ENCODE peak calls at places on chromosomes 7 and 10, in four cellular contexts. F is H9, P is H1, Y is IMR-90. T is an unnamed sample.

GRCh38 chr10:117537436-117537903 is 5.1 kb upstream of the EMX2 start:
- DNase-seq in P (no peak), F (peak; percentile 48), Y (no peak), T (peak; percentile 29)

GRCh38 chr10:3090914-3091313 is 23.6 kb downstream of the PFKP start:
- DNase-seq in Y (peak; percentile 57), F (no peak), P (no peak), T (peak; percentile 89)

GRCh38 chr7:158648168-158648567 is 56.4 kb downstream of the NCAPG2 start:
- DNase-seq in Y (no peak), F (no peak), P (no peak), T (no peak)

GRCh38 chr7:157518514-157519175 is 181.8 kb downstream of the DNAJB6 start:
- DNase-seq in Y (no peak), F (no peak), P (no peak), T (no peak)

GRCh38 chr10:29619273-29619672 is 15.5 kb downstream of the SVIL start:
- DNase-seq in P (no peak), Y (peak; percentile 83), F (no peak), T (peak; percentile 20)

GRCh38 chr7:116162992-116163391 is 47.3 kb upstream of the TES start:
- DNase-seq in P (no peak), Y (no peak), F (no peak), T (no peak)

GRCh38 chr7:22864855-22865606 is 42.4 kb upstream of the TOMM7 start:
- DNase-seq in Y (no peak), P (no peak), F (peak; percentile 56), T (peak; percentile 48)

GRCh38 chr7:123732413-123733091 is 16.3 kb downstream of the WASL start:
- DNase-seq in F (no peak), P (no peak), Y (no peak), T (no peak)

GRCh38 chr7:81447351-81447952 is 322.4 kb downstream of the HGF start:
- DNase-seq in F (no peak), Y (peak; percentile 70), P (no peak), T (peak; percentile 69)

GRCh38 chr7:75762350-75762917 is 9.6 kb downstream of the CCL26 start:
- DNase-seq in Y (peak; percentile 77), P (no peak), F (no peak), T (peak; percentile 79)

GRCh38 chr7:75758491-75758890 is 13.5 kb downstream of the CCL26 start:
- DNase-seq in Y (peak; percentile 23), F (no peak), P (no peak), T (no peak)

GRCh38 chr7:75757298-75757676 is 14.7 kb downstream of the CCL26 start:
- DNase-seq in F (no peak), Y (no peak), P (no peak), T (no peak)

GRCh38 chr7:75757860-75758259 is 14.2 kb downstream of the CCL26 start:
- DNase-seq in F (no peak), Y (no peak), P (no peak), T (no peak)

GRCh38 chr7:75756340-75757297 is 15.4 kb downstream of the CCL26 start:
- DNase-seq in P (no peak), F (no peak), Y (peak; percentile 53), T (peak; percentile 53)
- H3K56ac ChIP-seq in P (no peak overlapping the region), F (no peak overlapping the region), Y (no peak overlapping the region), T (no peak overlapping the region)

GRCh38 chr7:36005286-36005685 is 147.8 kb upstream of the EEPD1 start:
- DNase-seq in Y (no peak), P (no peak), F (no peak), T (no peak)
- H3K4me1 ChIP-seq in Y (no peaks in the 10 kb centered on the region), P (no peaks in the 10 kb centered on the region), F (no peaks in the 10 kb centered on the region), T (no peaks in the 10 kb centered on the region)

GRCh38 chr10:86744067-86744725 is 12.2 kb upstream of the BMPR1A start:
- DNase-seq in P (no peak), Y (no peak), F (no peak), T (no peak)
- H3K56ac ChIP-seq in P (no peak overlapping the region), Y (no peak overlapping the region), F (no peak overlapping the region), T (no peak overlapping the region)

DNA sequence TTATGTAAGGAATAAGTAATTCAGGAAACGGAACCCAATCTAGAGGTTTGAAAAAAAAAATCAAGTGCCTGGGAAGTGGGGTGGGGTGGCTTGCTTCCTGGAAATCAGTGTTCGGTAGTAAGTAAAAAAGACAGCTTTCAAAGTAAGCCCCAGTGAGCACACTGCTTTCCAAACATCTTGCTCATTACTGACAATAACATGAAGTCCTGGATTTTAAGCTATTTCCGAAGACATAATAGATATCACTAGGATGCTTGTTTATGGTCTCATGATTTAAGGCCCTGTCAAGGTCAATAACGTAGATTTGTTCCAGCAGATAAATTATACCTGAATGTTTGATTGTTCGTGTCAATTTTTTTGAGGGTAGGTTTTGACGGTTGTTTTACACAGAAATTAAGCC is 1.3 kb downstream of the STAMBPL1 start:
- DNase-seq in F (no peak), Y (no peak), P (no peak), T (no peak)
- H3K4me1 ChIP-seq in F (no peaks in the 10 kb centered on the region), Y (peaks cover 16% of the 10 kb centered on the region), P (peaks cover 6% of the 10 kb centered on the region), T (no peaks in the 10 kb centered on the region)

GRCh38 chr10:4581929-4582328 is 244.1 kb upstream of the AKR1E2 start:
- DNase-seq in P (no peak), Y (no peak), F (no peak), T (no peak)

GRCh38 chr10:4590807-4591206 is 235.2 kb upstream of the AKR1E2 start:
- DNase-seq in F (no peak), P (no peak), Y (peak; percentile 3), T (no peak)

GRCh38 chr10:4586756-4587155 is 239.3 kb upstream of the AKR1E2 start:
- DNase-seq in P (no peak), F (no peak), Y (peak; percentile 9), T (no peak)

GRCh38 chr10:4588824-4589223 is 237.2 kb upstream of the AKR1E2 start:
- DNase-seq in Y (peak; percentile 57), F (no peak), P (no peak), T (no peak)

GRCh38 chr10:4587466-4587865 is 238.5 kb upstream of the AKR1E2 start:
- DNase-seq in Y (no peak), F (no peak), P (no peak), T (no peak)
- H3K56ac ChIP-seq in Y (no peak overlapping the region), F (no peak overlapping the region), P (no peak overlapping the region), T (no peak overlapping the region)

GRCh38 chr10:45151467-45152214 is 150.9 kb downstream of the ZNF22 start:
- DNase-seq in Y (no peak), F (no peak), P (no peak), T (no peak)
- H3K4me1 ChIP-seq in Y (no peaks in the 10 kb centered on the region), F (no peaks in the 10 kb centered on the region), P (no peaks in the 10 kb centered on the region), T (no peaks in the 10 kb centered on the region)

T was measured in mesendoderm.